ENCODE peak calls at places on chromosomes 5 and 9, in ten cellular contexts. One of them, this sample, is unnamed.

GRCh38 chr5:171882118-171882517 is 96.5 kb downstream of the SMIM23 start:
- DNase-seq in heart right ventricle: no peak
- DNase-seq in OCI-LY7: no peak
- DNase-seq in activated T-cell treated with anti-CD3 and anti-CD28 coated beads for 1 hour: no peak
- DNase-seq in CD8-positive, alpha-beta T cell: no peak
- DNase-seq in AG08396: no peak
- DNase-seq in hypothalamus: no peak
- DNase-seq in left cardiac atrium: no peak
- DNase-seq in SW 1271: no peak
- DNase-seq in ELR: no peak
- DNase-seq in this sample: no peak

GRCh38 chr5:124702442-124703024 is 43.9 kb downstream of the ZNF608 start:
- DNase-seq in heart right ventricle: no peak
- DNase-seq in OCI-LY7: peak; percentile 72
- DNase-seq in activated T-cell treated with anti-CD3 and anti-CD28 coated beads for 1 hour: no peak
- DNase-seq in CD8-positive, alpha-beta T cell: no peak
- DNase-seq in AG08396: no peak
- DNase-seq in hypothalamus: no peak
- DNase-seq in left cardiac atrium: no peak
- DNase-seq in SW 1271: no peak
- DNase-seq in ELR: no peak
- DNase-seq in this sample: peak; percentile 27

GRCh38 chr9:116334581-116335150 is 181.1 kb downstream of the PAPPA start:
- DNase-seq in heart right ventricle: no peak
- DNase-seq in OCI-LY7: no peak
- DNase-seq in activated T-cell treated with anti-CD3 and anti-CD28 coated beads for 1 hour: no peak
- DNase-seq in CD8-positive, alpha-beta T cell: no peak
- DNase-seq in AG08396: no peak
- DNase-seq in hypothalamus: no peak
- DNase-seq in left cardiac atrium: no peak
- DNase-seq in SW 1271: no peak
- DNase-seq in ELR: no peak
- DNase-seq in this sample: no peak

GRCh38 chr5:3047212-3047774 is 295.8 kb upstream of the IRX2 start:
- DNase-seq in heart right ventricle: no peak
- DNase-seq in OCI-LY7: no peak
- DNase-seq in activated T-cell treated with anti-CD3 and anti-CD28 coated beads for 1 hour: no peak
- DNase-seq in CD8-positive, alpha-beta T cell: no peak
- DNase-seq in AG08396: no peak
- DNase-seq in hypothalamus: no peak
- DNase-seq in left cardiac atrium: no peak
- DNase-seq in SW 1271: no peak
- DNase-seq in ELR: no peak
- DNase-seq in this sample: no peak

GRCh38 chr9:85269811-85270210 is 471.9 kb downstream of the AGTPBP1 start:
- DNase-seq in heart right ventricle: no peak
- DNase-seq in OCI-LY7: no peak
- DNase-seq in activated T-cell treated with anti-CD3 and anti-CD28 coated beads for 1 hour: no peak
- DNase-seq in CD8-positive, alpha-beta T cell: no peak
- DNase-seq in AG08396: no peak
- DNase-seq in hypothalamus: no peak
- DNase-seq in left cardiac atrium: no peak
- DNase-seq in SW 1271: no peak
- DNase-seq in ELR: no peak
- DNase-seq in this sample: no peak

GRCh38 chr9:94916956-94917355 is 190.5 kb downstream of the AOPEP start:
- DNase-seq in heart right ventricle: no peak
- DNase-seq in OCI-LY7: no peak
- DNase-seq in activated T-cell treated with anti-CD3 and anti-CD28 coated beads for 1 hour: no peak
- DNase-seq in CD8-positive, alpha-beta T cell: no peak
- DNase-seq in AG08396: no peak
- DNase-seq in hypothalamus: no peak
- DNase-seq in left cardiac atrium: no peak
- DNase-seq in SW 1271: no peak
- DNase-seq in ELR: no peak
- DNase-seq in this sample: no peak

GRCh38 chr9:130116346-130116745 is 55.9 kb upstream of the NCS1 start:
- DNase-seq in heart right ventricle: no peak
- DNase-seq in OCI-LY7: no peak
- DNase-seq in activated T-cell treated with anti-CD3 and anti-CD28 coated beads for 1 hour: no peak
- DNase-seq in CD8-positive, alpha-beta T cell: no peak
- DNase-seq in AG08396: no peak
- DNase-seq in hypothalamus: no peak
- DNase-seq in left cardiac atrium: no peak
- DNase-seq in SW 1271: no peak
- DNase-seq in ELR: no peak
- DNase-seq in this sample: no peak

GRCh38 chr9:35812025-35812602 is at the start of gene SPAG8:
- DNase-seq in heart right ventricle: peak; percentile 96
- DNase-seq in OCI-LY7: peak; percentile 98
- DNase-seq in activated T-cell treated with anti-CD3 and anti-CD28 coated beads for 1 hour: peak; percentile 84
- DNase-seq in CD8-positive, alpha-beta T cell: peak; percentile 89
- DNase-seq in AG08396: peak; percentile 94
- DNase-seq in hypothalamus: peak; percentile 94
- DNase-seq in left cardiac atrium: peak; percentile 96
- DNase-seq in SW 1271: peak; percentile 88
- DNase-seq in ELR: peak; percentile 98
- DNase-seq in this sample: peak; percentile 98

GRCh38 chr5:134226441-134227192 is 744 bp upstream of the PPP2CA start:
- DNase-seq in heart right ventricle: peak; percentile 32
- DNase-seq in OCI-LY7: no peak
- DNase-seq in activated T-cell treated with anti-CD3 and anti-CD28 coated beads for 1 hour: peak; percentile 61
- DNase-seq in CD8-positive, alpha-beta T cell: no peak
- DNase-seq in AG08396: no peak
- DNase-seq in hypothalamus: no peak
- DNase-seq in left cardiac atrium: no peak
- DNase-seq in SW 1271: no peak
- DNase-seq in ELR: peak; percentile 25
- DNase-seq in this sample: no peak

GRCh38 chr9:107866912-107867311 is 377.3 kb upstream of the KLF4 start:
- DNase-seq in heart right ventricle: no peak
- DNase-seq in OCI-LY7: no peak
- DNase-seq in activated T-cell treated with anti-CD3 and anti-CD28 coated beads for 1 hour: no peak
- DNase-seq in CD8-positive, alpha-beta T cell: no peak
- DNase-seq in AG08396: no peak
- DNase-seq in hypothalamus: no peak
- DNase-seq in left cardiac atrium: no peak
- DNase-seq in SW 1271: no peak
- DNase-seq in ELR: no peak
- DNase-seq in this sample: peak; percentile 79

GRCh38 chr9:6667633-6668280 is 22.2 kb upstream of the GLDC start:
- DNase-seq in heart right ventricle: no peak
- DNase-seq in OCI-LY7: peak; percentile 55
- DNase-seq in activated T-cell treated with anti-CD3 and anti-CD28 coated beads for 1 hour: no peak
- DNase-seq in CD8-positive, alpha-beta T cell: no peak
- DNase-seq in AG08396: peak; percentile 47
- DNase-seq in hypothalamus: no peak
- DNase-seq in left cardiac atrium: no peak
- DNase-seq in SW 1271: no peak
- DNase-seq in ELR: peak; percentile 53
- DNase-seq in this sample: peak; percentile 30

GRCh38 chr5:26482817-26483375 is 555.5 kb downstream of the CDH9 start:
- DNase-seq in heart right ventricle: no peak
- DNase-seq in OCI-LY7: peak; percentile 24
- DNase-seq in activated T-cell treated with anti-CD3 and anti-CD28 coated beads for 1 hour: no peak
- DNase-seq in CD8-positive, alpha-beta T cell: no peak
- DNase-seq in AG08396: peak; percentile 19
- DNase-seq in hypothalamus: peak; percentile 1
- DNase-seq in left cardiac atrium: no peak
- DNase-seq in SW 1271: peak; percentile 41
- DNase-seq in ELR: peak; percentile 38
- DNase-seq in this sample: peak; percentile 41

GRCh38 chr5:28707706-28708105 is 1669.3 kb upstream of the CDH9 start:
- DNase-seq in heart right ventricle: no peak
- DNase-seq in OCI-LY7: no peak
- DNase-seq in activated T-cell treated with anti-CD3 and anti-CD28 coated beads for 1 hour: no peak
- DNase-seq in CD8-positive, alpha-beta T cell: no peak
- DNase-seq in AG08396: no peak
- DNase-seq in hypothalamus: no peak
- DNase-seq in left cardiac atrium: no peak
- DNase-seq in SW 1271: no peak
- DNase-seq in ELR: no peak
- DNase-seq in this sample: no peak

GRCh38 chr9:97596906-97597305 is 36.3 kb downstream of the TSTD2 start:
- DNase-seq in heart right ventricle: no peak
- DNase-seq in OCI-LY7: no peak
- DNase-seq in activated T-cell treated with anti-CD3 and anti-CD28 coated beads for 1 hour: no peak
- DNase-seq in CD8-positive, alpha-beta T cell: no peak
- DNase-seq in AG08396: no peak
- DNase-seq in hypothalamus: no peak
- DNase-seq in left cardiac atrium: no peak
- DNase-seq in SW 1271: no peak
- DNase-seq in ELR: no peak
- DNase-seq in this sample: no peak

GRCh38 chr5:63831381-63831780 is 130.9 kb downstream of the HTR1A start:
- DNase-seq in heart right ventricle: no peak
- DNase-seq in OCI-LY7: no peak
- DNase-seq in activated T-cell treated with anti-CD3 and anti-CD28 coated beads for 1 hour: no peak
- DNase-seq in CD8-positive, alpha-beta T cell: no peak
- DNase-seq in AG08396: no peak
- DNase-seq in hypothalamus: no peak
- DNase-seq in left cardiac atrium: no peak
- DNase-seq in SW 1271: no peak
- DNase-seq in ELR: no peak
- DNase-seq in this sample: no peak

GRCh38 chr9:116674210-116674980 is 12.7 kb upstream of the TRIM32 start:
- DNase-seq in heart right ventricle: no peak
- DNase-seq in OCI-LY7: no peak
- DNase-seq in activated T-cell treated with anti-CD3 and anti-CD28 coated beads for 1 hour: no peak
- DNase-seq in CD8-positive, alpha-beta T cell: no peak
- DNase-seq in AG08396: no peak
- DNase-seq in hypothalamus: no peak
- DNase-seq in left cardiac atrium: no peak
- DNase-seq in SW 1271: no peak
- DNase-seq in ELR: peak; percentile 35
- DNase-seq in this sample: no peak

GRCh38 chr5:81826128-81826527 is 75.2 kb upstream of the SSBP2 start:
- DNase-seq in heart right ventricle: no peak
- DNase-seq in OCI-LY7: no peak
- DNase-seq in activated T-cell treated with anti-CD3 and anti-CD28 coated beads for 1 hour: no peak
- DNase-seq in CD8-positive, alpha-beta T cell: no peak
- DNase-seq in AG08396: no peak
- DNase-seq in hypothalamus: no peak
- DNase-seq in left cardiac atrium: no peak
- DNase-seq in SW 1271: no peak
- DNase-seq in ELR: peak; percentile 11
- DNase-seq in this sample: no peak

GRCh38 chr9:17280350-17281012 is 145.6 kb downstream of the CNTLN start:
- DNase-seq in heart right ventricle: no peak
- DNase-seq in OCI-LY7: no peak
- DNase-seq in activated T-cell treated with anti-CD3 and anti-CD28 coated beads for 1 hour: no peak
- DNase-seq in CD8-positive, alpha-beta T cell: no peak
- DNase-seq in AG08396: peak; percentile 7
- DNase-seq in hypothalamus: no peak
- DNase-seq in left cardiac atrium: no peak
- DNase-seq in SW 1271: no peak
- DNase-seq in ELR: peak; percentile 3
- DNase-seq in this sample: no peak

GRCh38 chr5:170105643-170106611 is at the start of gene FOXI1:
- DNase-seq in heart right ventricle: no peak
- DNase-seq in OCI-LY7: no peak
- DNase-seq in activated T-cell treated with anti-CD3 and anti-CD28 coated beads for 1 hour: no peak
- DNase-seq in CD8-positive, alpha-beta T cell: no peak
- DNase-seq in AG08396: no peak
- DNase-seq in hypothalamus: no peak
- DNase-seq in left cardiac atrium: no peak
- DNase-seq in SW 1271: no peak
- DNase-seq in ELR: no peak
- DNase-seq in this sample: peak; percentile 76

GRCh38 chr5:176697267-176697928 is 50.1 kb downstream of the TSPAN17 start:
- DNase-seq in heart right ventricle: no peak
- DNase-seq in OCI-LY7: no peak
- DNase-seq in activated T-cell treated with anti-CD3 and anti-CD28 coated beads for 1 hour: no peak
- DNase-seq in CD8-positive, alpha-beta T cell: no peak
- DNase-seq in AG08396: no peak
- DNase-seq in hypothalamus: no peak
- DNase-seq in left cardiac atrium: no peak
- DNase-seq in SW 1271: no peak
- DNase-seq in ELR: no peak
- DNase-seq in this sample: no peak

GRCh38 chr5:177462021-177462670 is 11.3 kb downstream of the DBN1 start:
- DNase-seq in heart right ventricle: peak; percentile 65
- DNase-seq in OCI-LY7: no peak
- DNase-seq in activated T-cell treated with anti-CD3 and anti-CD28 coated beads for 1 hour: no peak
- DNase-seq in CD8-positive, alpha-beta T cell: no peak
- DNase-seq in AG08396: no peak
- DNase-seq in hypothalamus: no peak
- DNase-seq in left cardiac atrium: peak; percentile 72
- DNase-seq in SW 1271: no peak
- DNase-seq in ELR: no peak
- DNase-seq in this sample: peak; percentile 75

GRCh38 chr9:995776-996175 is 19.3 kb downstream of the DMRT3 start:
- DNase-seq in heart right ventricle: no peak
- DNase-seq in OCI-LY7: no peak
- DNase-seq in activated T-cell treated with anti-CD3 and anti-CD28 coated beads for 1 hour: no peak
- DNase-seq in CD8-positive, alpha-beta T cell: no peak
- DNase-seq in AG08396: no peak
- DNase-seq in hypothalamus: no peak
- DNase-seq in left cardiac atrium: no peak
- DNase-seq in SW 1271: no peak
- DNase-seq in ELR: peak; percentile 27
- DNase-seq in this sample: no peak

GRCh38 chr5:28281381-28281780 is 1243.0 kb upstream of the CDH9 start:
- DNase-seq in heart right ventricle: no peak
- DNase-seq in OCI-LY7: no peak
- DNase-seq in activated T-cell treated with anti-CD3 and anti-CD28 coated beads for 1 hour: no peak
- DNase-seq in CD8-positive, alpha-beta T cell: no peak
- DNase-seq in AG08396: no peak
- DNase-seq in hypothalamus: no peak
- DNase-seq in left cardiac atrium: no peak
- DNase-seq in SW 1271: no peak
- DNase-seq in ELR: peak; percentile 16
- DNase-seq in this sample: no peak

GRCh38 chr5:116479776-116480675 is 94.6 kb downstream of the SEMA6A start:
- DNase-seq in heart right ventricle: no peak
- DNase-seq in OCI-LY7: no peak
- DNase-seq in activated T-cell treated with anti-CD3 and anti-CD28 coated beads for 1 hour: no peak
- DNase-seq in CD8-positive, alpha-beta T cell: no peak
- DNase-seq in AG08396: no peak
- DNase-seq in hypothalamus: no peak
- DNase-seq in left cardiac atrium: no peak
- DNase-seq in SW 1271: no peak
- DNase-seq in ELR: no peak
- DNase-seq in this sample: no peak

GRCh38 chr9:91037511-91038482 is 236.2 kb downstream of the SYK start:
- DNase-seq in heart right ventricle: no peak
- DNase-seq in OCI-LY7: peak; percentile 11
- DNase-seq in activated T-cell treated with anti-CD3 and anti-CD28 coated beads for 1 hour: no peak
- DNase-seq in CD8-positive, alpha-beta T cell: no peak
- DNase-seq in AG08396: peak; percentile 84
- DNase-seq in hypothalamus: no peak
- DNase-seq in left cardiac atrium: peak; percentile 64
- DNase-seq in SW 1271: no peak
- DNase-seq in ELR: peak; percentile 93
- DNase-seq in this sample: no peak

GRCh38 chr5:128213340-128213739 is 129.8 kb downstream of the SLC12A2 start:
- DNase-seq in heart right ventricle: peak; percentile 59
- DNase-seq in OCI-LY7: peak; percentile 56
- DNase-seq in activated T-cell treated with anti-CD3 and anti-CD28 coated beads for 1 hour: no peak
- DNase-seq in CD8-positive, alpha-beta T cell: no peak
- DNase-seq in AG08396: peak; percentile 39
- DNase-seq in hypothalamus: peak; percentile 23
- DNase-seq in left cardiac atrium: peak; percentile 34
- DNase-seq in SW 1271: no peak
- DNase-seq in ELR: peak; percentile 73
- DNase-seq in this sample: peak; percentile 75

GRCh38 chr5:146906803-146907202 is 28.2 kb upstream of the PPP2R2B start:
- DNase-seq in heart right ventricle: no peak
- DNase-seq in OCI-LY7: no peak
- DNase-seq in activated T-cell treated with anti-CD3 and anti-CD28 coated beads for 1 hour: no peak
- DNase-seq in CD8-positive, alpha-beta T cell: no peak
- DNase-seq in AG08396: no peak
- DNase-seq in hypothalamus: no peak
- DNase-seq in left cardiac atrium: peak; percentile 16
- DNase-seq in SW 1271: no peak
- DNase-seq in ELR: peak; percentile 8
- DNase-seq in this sample: no peak

GRCh38 chr9:124504530-124505005 is 2.6 kb downstream of the NR5A1 start:
- DNase-seq in heart right ventricle: no peak
- DNase-seq in OCI-LY7: no peak
- DNase-seq in activated T-cell treated with anti-CD3 and anti-CD28 coated beads for 1 hour: no peak
- DNase-seq in CD8-positive, alpha-beta T cell: no peak
- DNase-seq in AG08396: no peak
- DNase-seq in hypothalamus: no peak
- DNase-seq in left cardiac atrium: no peak
- DNase-seq in SW 1271: no peak
- DNase-seq in ELR: no peak
- DNase-seq in this sample: no peak